ENCODE peak calls at places on chromosomes 3 and 15, in five cellular contexts. One of them, this sample, is unnamed.

GRCh38 chr15:50137330-50137761 is 18.3 kb upstream of the ATP8B4 start:
- DNase-seq in A549: peak
- DNase-seq in GM12878: no peak
- DNase-seq in HepG2: no peak
- DNase-seq in K562: peak
- DNase-seq in this sample: no peak

GRCh38 chr15:77866596-77867125 is 210.8 kb downstream of the TBC1D2B start:
- DNase-seq in GM12878: no peak
- DNase-seq in K562: no peak
- DNase-seq in HepG2: no peak
- DNase-seq in A549: no peak
- DNase-seq in this sample: no peak

GRCh38 chr3:81279481-81280273 is 481.8 kb downstream of the GBE1 start:
- DNase-seq in K562: no peak
- DNase-seq in A549: no peak
- DNase-seq in GM12878: no peak
- DNase-seq in HepG2: no peak
- DNase-seq in this sample: no peak

GRCh38 chr3:120144267-120144666 is 50.0 kb upstream of the GSK3B start:
- DNase-seq in K562: no peak
- DNase-seq in HepG2: peak
- DNase-seq in A549: peak
- DNase-seq in GM12878: no peak
- DNase-seq in this sample: peak

GRCh38 chr3:160697628-160698382 is 20.8 kb downstream of the ARL14 start:
- DNase-seq in HepG2: no peak
- DNase-seq in GM12878: no peak
- DNase-seq in K562: no peak
- DNase-seq in A549: no peak
- DNase-seq in this sample: no peak

GRCh38 chr15:23038741-23039150 is 623 bp downstream of the TUBGCP5 start:
- DNase-seq in K562: peak
- DNase-seq in GM12878: no peak
- DNase-seq in A549: peak
- DNase-seq in HepG2: peak
- DNase-seq in this sample: no peak

GRCh38 chr3:44981220-44981619 is 5.2 kb downstream of the EXOSC7 start:
- DNase-seq in A549: no peak
- DNase-seq in K562: no peak
- DNase-seq in HepG2: no peak
- DNase-seq in GM12878: no peak
- DNase-seq in this sample: no peak

GRCh38 chr15:90780916-90781315 is 63.8 kb downstream of the BLM start:
- DNase-seq in HepG2: no peak
- DNase-seq in A549: no peak
- DNase-seq in K562: no peak
- DNase-seq in GM12878: peak
- DNase-seq in this sample: no peak

GRCh38 chr3:150421256-150421655 is 13.2 kb downstream of the TSC22D2 start:
- DNase-seq in HepG2: no peak
- DNase-seq in K562: no peak
- DNase-seq in A549: no peak
- DNase-seq in GM12878: no peak
- DNase-seq in this sample: no peak

GRCh38 chr3:60989893-60990740 is 261.1 kb downstream of the FHIT start:
- DNase-seq in A549: no peak
- DNase-seq in HepG2: no peak
- DNase-seq in K562: peak
- DNase-seq in GM12878: no peak
- DNase-seq in this sample: no peak

GRCh38 chr15:66765478-66766281 is 63.6 kb downstream of the SMAD6 start:
- DNase-seq in K562: peak
- DNase-seq in A549: peak
- DNase-seq in HepG2: peak
- DNase-seq in GM12878: peak
- DNase-seq in this sample: no peak
- H3K27ac ChIP-seq in K562: no peak
- H3K27ac ChIP-seq in A549: peak
- H3K27ac ChIP-seq in HepG2: peak
- H3K27ac ChIP-seq in GM12878: no peak
- H3K27ac ChIP-seq in this sample: no peak

GRCh38 chr3:29609007-29609805 is 328.3 kb downstream of the RBMS3 start:
- DNase-seq in A549: peak
- DNase-seq in GM12878: no peak
- DNase-seq in K562: no peak
- DNase-seq in HepG2: peak
- DNase-seq in this sample: no peak
- TF ChIP-seq JUNB in A549: no peak
- TF ChIP-seq JUNB in GM12878: no peak
- TF ChIP-seq JUNB in K562: no peak
- TF ChIP-seq JUNB in HepG2: no peak
- TF ChIP-seq JUNB in this sample: no peak

GRCh38 chr3:70531063-70531657 is 218.7 kb upstream of the MDFIC2 start:
- DNase-seq in K562: peak
- DNase-seq in A549: peak
- DNase-seq in HepG2: peak
- DNase-seq in GM12878: no peak
- DNase-seq in this sample: peak

GRCh38 chr3:70526966-70527515 is 214.6 kb upstream of the MDFIC2 start:
- DNase-seq in HepG2: no peak
- DNase-seq in A549: no peak
- DNase-seq in K562: no peak
- DNase-seq in GM12878: no peak
- DNase-seq in this sample: no peak

GRCh38 chr3:70531838-70532489 is 219.5 kb upstream of the MDFIC2 start:
- DNase-seq in GM12878: no peak
- DNase-seq in A549: no peak
- DNase-seq in HepG2: no peak
- DNase-seq in K562: no peak
- DNase-seq in this sample: peak

GRCh38 chr3:70532806-70533205 is 220.4 kb upstream of the MDFIC2 start:
- DNase-seq in K562: no peak
- DNase-seq in GM12878: no peak
- DNase-seq in HepG2: no peak
- DNase-seq in A549: no peak
- DNase-seq in this sample: peak
- H3K27ac ChIP-seq in K562: no peak
- H3K27ac ChIP-seq in GM12878: no peak
- H3K27ac ChIP-seq in HepG2: no peak
- H3K27ac ChIP-seq in A549: no peak
- H3K27ac ChIP-seq in this sample: no peak

DNA sequence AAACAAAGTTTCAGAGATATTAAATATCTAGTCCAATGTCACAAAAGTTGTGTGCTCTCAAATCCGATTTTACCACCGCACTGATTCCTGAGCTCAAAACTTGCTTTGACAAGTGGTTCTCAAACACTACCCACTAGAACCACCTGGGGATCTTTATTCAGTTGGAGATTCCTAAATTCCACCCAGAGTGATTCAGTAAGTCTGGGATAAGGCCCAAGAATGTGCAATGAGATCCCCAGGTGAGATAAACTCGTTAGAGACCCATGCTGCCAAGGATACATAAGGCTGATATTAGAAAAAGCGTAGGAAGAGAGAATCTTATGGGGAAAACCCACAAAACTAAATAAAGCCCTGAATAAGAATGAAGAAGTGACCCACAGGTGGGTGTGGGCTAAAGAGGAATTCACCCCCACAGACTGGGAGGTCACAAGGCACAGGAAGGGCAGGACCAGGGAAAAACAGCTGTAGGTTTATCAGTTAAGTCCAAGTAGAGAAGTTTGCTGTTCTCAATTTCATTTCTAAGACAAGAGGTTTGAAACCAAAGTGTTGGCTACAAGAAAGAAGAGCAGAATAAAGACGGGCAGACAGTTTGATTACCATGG is 11.5 kb upstream of the RPS17 start:
- DNase-seq in HepG2: no peak
- DNase-seq in GM12878: no peak
- DNase-seq in K562: no peak
- DNase-seq in A549: no peak
- DNase-seq in this sample: no peak
- TF ChIP-seq JUNB in HepG2: no peak
- TF ChIP-seq JUNB in GM12878: no peak
- TF ChIP-seq JUNB in K562: no peak
- TF ChIP-seq JUNB in A549: no peak
- TF ChIP-seq JUNB in this sample: no peak

GRCh38 chr15:68615301-68615700 is 36.5 kb downstream of the CORO2B start:
- DNase-seq in K562: no peak
- DNase-seq in A549: no peak
- DNase-seq in HepG2: no peak
- DNase-seq in GM12878: no peak
- DNase-seq in this sample: no peak

GRCh38 chr15:68617777-68618176 is 39.0 kb downstream of the CORO2B start:
- DNase-seq in K562: no peak
- DNase-seq in GM12878: no peak
- DNase-seq in A549: no peak
- DNase-seq in HepG2: no peak
- DNase-seq in this sample: no peak

GRCh38 chr15:68615811-68616210 is 37.0 kb downstream of the CORO2B start:
- DNase-seq in A549: no peak
- DNase-seq in K562: no peak
- DNase-seq in HepG2: no peak
- DNase-seq in GM12878: no peak
- DNase-seq in this sample: no peak

GRCh38 chr15:68617001-68617400 is 38.2 kb downstream of the CORO2B start:
- DNase-seq in GM12878: no peak
- DNase-seq in HepG2: no peak
- DNase-seq in A549: no peak
- DNase-seq in K562: no peak
- DNase-seq in this sample: no peak

GRCh38 chr15:68616397-68616796 is 37.6 kb downstream of the CORO2B start:
- DNase-seq in K562: no peak
- DNase-seq in A549: no peak
- DNase-seq in GM12878: no peak
- DNase-seq in HepG2: no peak
- DNase-seq in this sample: no peak
- H3K27ac ChIP-seq in K562: no peak
- H3K27ac ChIP-seq in A549: no peak
- H3K27ac ChIP-seq in GM12878: no peak
- H3K27ac ChIP-seq in HepG2: no peak
- H3K27ac ChIP-seq in this sample: no peak

GRCh38 chr15:73305331-73306211 is 63.2 kb downstream of the HCN4 start:
- DNase-seq in HepG2: peak
- DNase-seq in K562: peak
- DNase-seq in GM12878: no peak
- DNase-seq in A549: peak
- DNase-seq in this sample: peak
- TF ChIP-seq JUNB in HepG2: no peak
- TF ChIP-seq JUNB in K562: no peak
- TF ChIP-seq JUNB in GM12878: no peak
- TF ChIP-seq JUNB in A549: no peak
- TF ChIP-seq JUNB in this sample: no peak

GRCh38 chr15:28947241-28947674 is 61.5 kb downstream of the APBA2 start:
- DNase-seq in GM12878: no peak
- DNase-seq in HepG2: no peak
- DNase-seq in A549: no peak
- DNase-seq in K562: no peak
- DNase-seq in this sample: no peak

GRCh38 chr15:28943611-28944230 is 57.9 kb downstream of the APBA2 start:
- DNase-seq in A549: no peak
- DNase-seq in GM12878: no peak
- DNase-seq in K562: no peak
- DNase-seq in HepG2: no peak
- DNase-seq in this sample: no peak

GRCh38 chr15:28944696-28945300 is 59.0 kb downstream of the APBA2 start:
- DNase-seq in GM12878: no peak
- DNase-seq in A549: no peak
- DNase-seq in K562: no peak
- DNase-seq in HepG2: no peak
- DNase-seq in this sample: no peak

GRCh38 chr15:28944286-28944685 is 58.5 kb downstream of the APBA2 start:
- DNase-seq in A549: no peak
- DNase-seq in GM12878: no peak
- DNase-seq in K562: no peak
- DNase-seq in HepG2: no peak
- DNase-seq in this sample: no peak

DNA sequence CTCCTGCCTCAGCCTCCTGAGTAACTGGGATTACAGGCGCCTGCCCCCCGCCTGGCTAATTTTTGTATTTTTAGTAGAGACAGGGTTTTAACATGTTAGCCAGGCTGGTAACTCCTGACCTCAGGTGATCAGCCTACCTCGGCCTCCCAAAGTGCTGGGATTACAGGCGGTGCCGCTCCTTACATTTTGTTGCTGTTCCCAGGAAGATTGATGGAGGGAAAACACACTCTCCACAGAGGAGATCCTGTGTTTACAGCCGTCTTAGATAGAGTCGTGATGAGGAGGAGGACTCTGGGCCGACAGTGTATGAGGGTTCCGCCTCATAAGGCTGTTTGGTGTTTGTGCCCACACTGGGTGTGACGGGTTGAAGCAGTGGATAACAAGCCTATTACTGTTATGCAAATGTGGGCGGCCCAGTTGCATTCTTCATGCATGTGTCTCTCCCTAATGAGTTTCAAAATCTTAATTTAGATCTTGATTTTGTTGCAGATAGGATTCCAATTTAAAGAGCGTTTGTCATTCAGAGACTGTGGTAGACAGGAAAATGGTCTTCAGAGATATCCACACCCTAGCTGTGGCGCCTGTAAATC is 59.9 kb downstream of the APBA2 start:
- DNase-seq in A549: no peak
- DNase-seq in HepG2: no peak
- DNase-seq in K562: no peak
- DNase-seq in GM12878: no peak
- DNase-seq in this sample: no peak
- H3K27ac ChIP-seq in A549: no peak
- H3K27ac ChIP-seq in HepG2: no peak
- H3K27ac ChIP-seq in K562: no peak
- H3K27ac ChIP-seq in GM12878: no peak
- H3K27ac ChIP-seq in this sample: no peak

GRCh38 chr3:36501568-36502075 is 121.3 kb downstream of the STAC start:
- DNase-seq in HepG2: no peak
- DNase-seq in GM12878: no peak
- DNase-seq in K562: no peak
- DNase-seq in A549: no peak
- DNase-seq in this sample: no peak
- TF ChIP-seq JUNB in HepG2: no peak
- TF ChIP-seq JUNB in GM12878: no peak
- TF ChIP-seq JUNB in K562: no peak
- TF ChIP-seq JUNB in A549: no peak
- TF ChIP-seq JUNB in this sample: no peak

GRCh38 chr3:188097786-188098185 is 56.2 kb upstream of the LPP start:
- DNase-seq in GM12878: no peak
- DNase-seq in A549: no peak
- DNase-seq in HepG2: no peak
- DNase-seq in K562: no peak
- DNase-seq in this sample: no peak
- H3K27ac ChIP-seq in GM12878: no peak
- H3K27ac ChIP-seq in A549: no peak
- H3K27ac ChIP-seq in HepG2: no peak
- H3K27ac ChIP-seq in K562: no peak
- H3K27ac ChIP-seq in this sample: no peak

GRCh38 chr3:146326875-146327543 is 76.1 kb upstream of the PLSCR4 start:
- DNase-seq in GM12878: no peak
- DNase-seq in A549: peak
- DNase-seq in K562: peak
- DNase-seq in HepG2: peak
- DNase-seq in this sample: peak
- TF ChIP-seq JUNB in GM12878: no peak
- TF ChIP-seq JUNB in A549: no peak
- TF ChIP-seq JUNB in K562: no peak
- TF ChIP-seq JUNB in HepG2: no peak
- TF ChIP-seq JUNB in this sample: no peak